ENCODE peak calls at places on chromosome 12, in seven cellular contexts. One of them, this sample, is unnamed.

GRCh38 chr12:55682087-55682796 is 25.5 kb downstream of the ITGA7 start:
- DNase-seq in heart left ventricle: no peak
- DNase-seq in cardiac fibroblast: no peak
- DNase-seq in activated CD4-positive, CD25-positive, alpha-beta regulatory T cell: no peak
- DNase-seq in neuronal stem cell: no peak
- DNase-seq in SJSA1: no peak
- DNase-seq in NCI-H1092: no peak
- DNase-seq in this sample: no peak

GRCh38 chr12:85057370-85057963 is 21.3 kb downstream of the LRRIQ1 start:
- DNase-seq in cardiac fibroblast: peak; percentile 75
- DNase-seq in neuronal stem cell: peak; percentile 62
- DNase-seq in heart left ventricle: no peak
- DNase-seq in activated CD4-positive, CD25-positive, alpha-beta regulatory T cell: no peak
- DNase-seq in NCI-H1092: no peak
- DNase-seq in SJSA1: no peak
- DNase-seq in this sample: peak; percentile 68

GRCh38 chr12:48629541-48629940 is 52.5 kb downstream of the KANSL2 start:
- DNase-seq in SJSA1: no peak
- DNase-seq in cardiac fibroblast: peak; percentile 13
- DNase-seq in activated CD4-positive, CD25-positive, alpha-beta regulatory T cell: no peak
- DNase-seq in heart left ventricle: no peak
- DNase-seq in NCI-H1092: no peak
- DNase-seq in neuronal stem cell: no peak
- DNase-seq in this sample: no peak

GRCh38 chr12:89461190-89461589 is 63.4 kb downstream of the GALNT4 start:
- DNase-seq in heart left ventricle: no peak
- DNase-seq in activated CD4-positive, CD25-positive, alpha-beta regulatory T cell: no peak
- DNase-seq in cardiac fibroblast: peak; percentile 77
- DNase-seq in NCI-H1092: no peak
- DNase-seq in SJSA1: no peak
- DNase-seq in neuronal stem cell: no peak
- DNase-seq in this sample: no peak

GRCh38 chr12:76943004-76943403 is 64.2 kb upstream of the CSRP2 start:
- DNase-seq in NCI-H1092: no peak
- DNase-seq in heart left ventricle: no peak
- DNase-seq in cardiac fibroblast: no peak
- DNase-seq in SJSA1: no peak
- DNase-seq in neuronal stem cell: no peak
- DNase-seq in activated CD4-positive, CD25-positive, alpha-beta regulatory T cell: no peak
- DNase-seq in this sample: no peak

GRCh38 chr12:49293056-49293956 is 1.6 kb upstream of the PRPH start:
- DNase-seq in heart left ventricle: no peak
- DNase-seq in activated CD4-positive, CD25-positive, alpha-beta regulatory T cell: no peak
- DNase-seq in cardiac fibroblast: no peak
- DNase-seq in neuronal stem cell: no peak
- DNase-seq in NCI-H1092: no peak
- DNase-seq in SJSA1: no peak
- DNase-seq in this sample: peak; percentile 53

GRCh38 chr12:22246438-22246837 is 88.1 kb downstream of the ST8SIA1 start:
- DNase-seq in NCI-H1092: no peak
- DNase-seq in activated CD4-positive, CD25-positive, alpha-beta regulatory T cell: no peak
- DNase-seq in cardiac fibroblast: no peak
- DNase-seq in heart left ventricle: no peak
- DNase-seq in neuronal stem cell: no peak
- DNase-seq in SJSA1: no peak
- DNase-seq in this sample: no peak

GRCh38 chr12:7834701-7835100 is 38.0 kb downstream of the SLC2A14 start:
- DNase-seq in NCI-H1092: no peak
- DNase-seq in cardiac fibroblast: no peak
- DNase-seq in neuronal stem cell: no peak
- DNase-seq in SJSA1: no peak
- DNase-seq in activated CD4-positive, CD25-positive, alpha-beta regulatory T cell: no peak
- DNase-seq in heart left ventricle: no peak
- DNase-seq in this sample: no peak

GRCh38 chr12:12684375-12685106 is 11.4 kb downstream of the GPR19 start:
- DNase-seq in activated CD4-positive, CD25-positive, alpha-beta regulatory T cell: no peak
- DNase-seq in heart left ventricle: no peak
- DNase-seq in cardiac fibroblast: peak; percentile 60
- DNase-seq in NCI-H1092: peak; percentile 69
- DNase-seq in SJSA1: no peak
- DNase-seq in neuronal stem cell: peak; percentile 97
- DNase-seq in this sample: peak; percentile 83

GRCh38 chr12:6730169-6730568 is 6.3 kb downstream of the COPS7A start:
- DNase-seq in activated CD4-positive, CD25-positive, alpha-beta regulatory T cell: no peak
- DNase-seq in heart left ventricle: no peak
- DNase-seq in NCI-H1092: no peak
- DNase-seq in cardiac fibroblast: no peak
- DNase-seq in neuronal stem cell: no peak
- DNase-seq in SJSA1: no peak
- DNase-seq in this sample: no peak

GRCh38 chr12:13328535-13328934 is 132.0 kb downstream of the EMP1 start:
- DNase-seq in SJSA1: no peak
- DNase-seq in NCI-H1092: no peak
- DNase-seq in activated CD4-positive, CD25-positive, alpha-beta regulatory T cell: no peak
- DNase-seq in heart left ventricle: no peak
- DNase-seq in neuronal stem cell: no peak
- DNase-seq in cardiac fibroblast: no peak
- DNase-seq in this sample: no peak

GRCh38 chr12:130968611-130969010 is 14.9 kb downstream of the ADGRD1 start:
- DNase-seq in neuronal stem cell: no peak
- DNase-seq in SJSA1: no peak
- DNase-seq in activated CD4-positive, CD25-positive, alpha-beta regulatory T cell: no peak
- DNase-seq in heart left ventricle: no peak
- DNase-seq in NCI-H1092: no peak
- DNase-seq in cardiac fibroblast: no peak
- DNase-seq in this sample: no peak

GRCh38 chr12:84814664-84815245 is 97.8 kb downstream of the SLC6A15 start:
- DNase-seq in NCI-H1092: no peak
- DNase-seq in SJSA1: no peak
- DNase-seq in neuronal stem cell: no peak
- DNase-seq in activated CD4-positive, CD25-positive, alpha-beta regulatory T cell: no peak
- DNase-seq in cardiac fibroblast: no peak
- DNase-seq in heart left ventricle: no peak
- DNase-seq in this sample: no peak

GRCh38 chr12:109927622-109928021 is 27.5 kb downstream of the TCHP start:
- DNase-seq in neuronal stem cell: no peak
- DNase-seq in cardiac fibroblast: peak; percentile 70
- DNase-seq in heart left ventricle: no peak
- DNase-seq in SJSA1: peak; percentile 64
- DNase-seq in NCI-H1092: no peak
- DNase-seq in activated CD4-positive, CD25-positive, alpha-beta regulatory T cell: no peak
- DNase-seq in this sample: peak; percentile 56

GRCh38 chr12:15534870-15535269 is 212.6 kb downstream of the PTPRO start:
- DNase-seq in NCI-H1092: no peak
- DNase-seq in neuronal stem cell: no peak
- DNase-seq in heart left ventricle: no peak
- DNase-seq in activated CD4-positive, CD25-positive, alpha-beta regulatory T cell: no peak
- DNase-seq in SJSA1: no peak
- DNase-seq in cardiac fibroblast: peak; percentile 64
- DNase-seq in this sample: no peak

GRCh38 chr12:66467932-66468331 is 165.6 kb downstream of the HELB start:
- DNase-seq in NCI-H1092: no peak
- DNase-seq in cardiac fibroblast: peak; percentile 1
- DNase-seq in activated CD4-positive, CD25-positive, alpha-beta regulatory T cell: no peak
- DNase-seq in neuronal stem cell: no peak
- DNase-seq in SJSA1: no peak
- DNase-seq in heart left ventricle: no peak
- DNase-seq in this sample: no peak

GRCh38 chr12:124917135-124917840 is 2.8 kb upstream of the UBC start:
- DNase-seq in neuronal stem cell: peak; percentile 95
- DNase-seq in cardiac fibroblast: peak; percentile 100
- DNase-seq in heart left ventricle: peak; percentile 97
- DNase-seq in NCI-H1092: no peak
- DNase-seq in activated CD4-positive, CD25-positive, alpha-beta regulatory T cell: no peak
- DNase-seq in SJSA1: peak; percentile 98
- DNase-seq in this sample: peak; percentile 100

This sample was measured in cardiac muscle cell.